ENCODE peak calls at places on chromosomes 12 and 14, in eight cellular contexts. C is activated naive CD4-positive, alpha-beta T cell treated with anti-CD3 and anti-CD28 coated beads, Interleukin-2, amount 10 ng/mL, durations not matched to agents 7 days and 5 days; D is fibroblast of the conjunctiva; I is HCEC 1CT; L is transverse colon; W is AG10803; S is C1 segment of cervical spinal cord; T is Calu3. R is an unnamed sample.

GRCh38 chr12:88242161-88242925 is 100.2 kb downstream of the TMTC3 start:
- DNase-seq in C (no peak), D (peak; percentile 97), I (peak; percentile 98), L (no peak), W (peak; percentile 98), S (no peak), T (peak; percentile 42), R (no peak)

GRCh38 chr12:118714500-118714899 is 266.8 kb upstream of the SRRM4 start:
- DNase-seq in C (no peak), D (no peak), I (no peak), L (no peak), W (no peak), S (no peak), T (no peak), R (no peak)

GRCh38 chr12:13891902-13892301 is 89.5 kb downstream of the GRIN2B start:
- DNase-seq in C (no peak), D (no peak), I (no peak), L (no peak), W (no peak), S (no peak), T (no peak), R (no peak)

GRCh38 chr14:38208825-38209562 is 1.3 kb downstream of the SSTR1 start:
- DNase-seq in C (peak; percentile 20), D (no peak), I (peak; percentile 82), L (peak; percentile 83), W (peak; percentile 83), S (no peak), T (peak; percentile 58), R (peak; percentile 22)

GRCh38 chr14:21534576-21534975 is 8.4 kb upstream of the SALL2 start:
- DNase-seq in C (no peak), D (no peak), I (no peak), L (no peak), W (no peak), S (no peak), T (no peak), R (no peak)

GRCh38 chr12:100031821-100032220 is 47.1 kb upstream of the ANKS1B start:
- DNase-seq in C (no peak), D (peak; percentile 47), I (no peak), L (no peak), W (peak; percentile 74), S (no peak), T (no peak), R (no peak)

GRCh38 chr14:51004801-51005526 is 60.7 kb upstream of the PYGL start:
- DNase-seq in C (no peak), D (peak; percentile 60), I (peak; percentile 61), L (no peak), W (peak; percentile 41), S (no peak), T (no peak), R (no peak)

GRCh38 chr12:111792155-111792876 is 25.6 kb downstream of the ALDH2 start:
- DNase-seq in C (no peak), D (no peak), I (peak; percentile 32), L (peak; percentile 69), W (no peak), S (no peak), T (no peak), R (no peak)

GRCh38 chr12:128857173-128857770 is 4.0 kb downstream of the GLT1D1 start:
- DNase-seq in C (no peak), D (no peak), I (no peak), L (no peak), W (no peak), S (no peak), T (no peak), R (no peak)

GRCh38 chr14:69921052-69921451 is 41.8 kb downstream of the SMOC1 start:
- DNase-seq in C (no peak), D (peak; percentile 80), I (peak; percentile 89), L (no peak), W (peak; percentile 60), S (no peak), T (no peak), R (no peak)